ENCODE peak calls at places on chromosomes 13 and 19, in seven cellular contexts. One of them, this sample, is unnamed.

GRCh38 chr13:27607125-27607524 is 13.2 kb downstream of the LNX2 start:
- DNase-seq in AG04450: peak
- DNase-seq in stimulated activated CD8-positive, alpha-beta memory T cell treated with anti-CD3 and anti-CD28 coated beads, Interleukin-2, amount 100 ng/mL, for 1 hour: no peak
- DNase-seq in GM12864: no peak
- DNase-seq in A673: peak
- DNase-seq in GDM1: no peak
- DNase-seq in iris pigment epithelial cell: peak
- DNase-seq in this sample: peak

GRCh38 chr13:46858163-46858562 is 38.7 kb downstream of the HTR2A start:
- DNase-seq in AG04450: no peak
- DNase-seq in iris pigment epithelial cell: no peak
- DNase-seq in A673: no peak
- DNase-seq in stimulated activated CD8-positive, alpha-beta memory T cell treated with anti-CD3 and anti-CD28 coated beads, Interleukin-2, amount 100 ng/mL, for 1 hour: no peak
- DNase-seq in GDM1: no peak
- DNase-seq in GM12864: no peak
- DNase-seq in this sample: no peak

GRCh38 chr19:45344621-45345505 is 4.3 kb downstream of the KLC3 start:
- DNase-seq in AG04450: no peak
- DNase-seq in iris pigment epithelial cell: no peak
- DNase-seq in stimulated activated CD8-positive, alpha-beta memory T cell treated with anti-CD3 and anti-CD28 coated beads, Interleukin-2, amount 100 ng/mL, for 1 hour: no peak
- DNase-seq in GM12864: no peak
- DNase-seq in A673: no peak
- DNase-seq in GDM1: no peak
- DNase-seq in this sample: no peak

GRCh38 chr13:100128838-100129237 is 39.9 kb downstream of the PCCA start:
- DNase-seq in GDM1: no peak
- DNase-seq in A673: no peak
- DNase-seq in AG04450: no peak
- DNase-seq in GM12864: no peak
- DNase-seq in stimulated activated CD8-positive, alpha-beta memory T cell treated with anti-CD3 and anti-CD28 coated beads, Interleukin-2, amount 100 ng/mL, for 1 hour: no peak
- DNase-seq in iris pigment epithelial cell: no peak
- DNase-seq in this sample: no peak

GRCh38 chr13:113724780-113725315 is 34.2 kb upstream of the TMEM255B start:
- DNase-seq in stimulated activated CD8-positive, alpha-beta memory T cell treated with anti-CD3 and anti-CD28 coated beads, Interleukin-2, amount 100 ng/mL, for 1 hour: peak
- DNase-seq in AG04450: no peak
- DNase-seq in GDM1: peak
- DNase-seq in A673: peak
- DNase-seq in GM12864: no peak
- DNase-seq in iris pigment epithelial cell: peak
- DNase-seq in this sample: no peak

GRCh38 chr19:39223703-39224279 is 19.7 kb upstream of the SYCN start:
- DNase-seq in GDM1: no peak
- DNase-seq in GM12864: no peak
- DNase-seq in stimulated activated CD8-positive, alpha-beta memory T cell treated with anti-CD3 and anti-CD28 coated beads, Interleukin-2, amount 100 ng/mL, for 1 hour: no peak
- DNase-seq in iris pigment epithelial cell: peak
- DNase-seq in A673: peak
- DNase-seq in AG04450: no peak
- DNase-seq in this sample: no peak

GRCh38 chr19:44608391-44608821 is 5.0 kb upstream of the IGSF23 start:
- DNase-seq in iris pigment epithelial cell: peak
- DNase-seq in stimulated activated CD8-positive, alpha-beta memory T cell treated with anti-CD3 and anti-CD28 coated beads, Interleukin-2, amount 100 ng/mL, for 1 hour: no peak
- DNase-seq in AG04450: no peak
- DNase-seq in A673: peak
- DNase-seq in GM12864: no peak
- DNase-seq in GDM1: no peak
- DNase-seq in this sample: no peak

GRCh38 chr19:35073516-35073915 is 32.0 kb downstream of the HPN start:
- DNase-seq in A673: no peak
- DNase-seq in AG04450: no peak
- DNase-seq in GM12864: no peak
- DNase-seq in GDM1: no peak
- DNase-seq in iris pigment epithelial cell: no peak
- DNase-seq in stimulated activated CD8-positive, alpha-beta memory T cell treated with anti-CD3 and anti-CD28 coated beads, Interleukin-2, amount 100 ng/mL, for 1 hour: no peak
- DNase-seq in this sample: no peak

GRCh38 chr19:52670046-52670445 is 31.9 kb upstream of the ZNF83 start:
- DNase-seq in GDM1: no peak
- DNase-seq in AG04450: no peak
- DNase-seq in iris pigment epithelial cell: no peak
- DNase-seq in GM12864: no peak
- DNase-seq in stimulated activated CD8-positive, alpha-beta memory T cell treated with anti-CD3 and anti-CD28 coated beads, Interleukin-2, amount 100 ng/mL, for 1 hour: no peak
- DNase-seq in A673: no peak
- DNase-seq in this sample: no peak

GRCh38 chr13:61029064-61029463 is 386.6 kb downstream of the PCDH20 start:
- DNase-seq in stimulated activated CD8-positive, alpha-beta memory T cell treated with anti-CD3 and anti-CD28 coated beads, Interleukin-2, amount 100 ng/mL, for 1 hour: no peak
- DNase-seq in iris pigment epithelial cell: no peak
- DNase-seq in A673: peak
- DNase-seq in AG04450: no peak
- DNase-seq in GM12864: no peak
- DNase-seq in GDM1: no peak
- DNase-seq in this sample: no peak

GRCh38 chr13:110197041-110197440 is 109.9 kb downstream of the COL4A1 start:
- DNase-seq in AG04450: no peak
- DNase-seq in stimulated activated CD8-positive, alpha-beta memory T cell treated with anti-CD3 and anti-CD28 coated beads, Interleukin-2, amount 100 ng/mL, for 1 hour: no peak
- DNase-seq in GM12864: no peak
- DNase-seq in GDM1: no peak
- DNase-seq in iris pigment epithelial cell: peak
- DNase-seq in A673: no peak
- DNase-seq in this sample: no peak

GRCh38 chr19:17953316-17953801 is 13.5 kb upstream of the KCNN1 start:
- DNase-seq in A673: no peak
- DNase-seq in AG04450: no peak
- DNase-seq in GM12864: no peak
- DNase-seq in stimulated activated CD8-positive, alpha-beta memory T cell treated with anti-CD3 and anti-CD28 coated beads, Interleukin-2, amount 100 ng/mL, for 1 hour: no peak
- DNase-seq in GDM1: no peak
- DNase-seq in iris pigment epithelial cell: no peak
- DNase-seq in this sample: no peak

GRCh38 chr13:50549221-50549942 is 294.1 kb downstream of the DLEU7 start:
- DNase-seq in iris pigment epithelial cell: no peak
- DNase-seq in AG04450: no peak
- DNase-seq in stimulated activated CD8-positive, alpha-beta memory T cell treated with anti-CD3 and anti-CD28 coated beads, Interleukin-2, amount 100 ng/mL, for 1 hour: no peak
- DNase-seq in A673: no peak
- DNase-seq in GDM1: no peak
- DNase-seq in GM12864: no peak
- DNase-seq in this sample: no peak

GRCh38 chr19:19597809-19598306 is 20.6 kb downstream of the PBX4 start:
- DNase-seq in iris pigment epithelial cell: no peak
- DNase-seq in stimulated activated CD8-positive, alpha-beta memory T cell treated with anti-CD3 and anti-CD28 coated beads, Interleukin-2, amount 100 ng/mL, for 1 hour: no peak
- DNase-seq in GM12864: peak
- DNase-seq in GDM1: no peak
- DNase-seq in A673: no peak
- DNase-seq in AG04450: no peak
- DNase-seq in this sample: no peak

GRCh38 chr13:74629985-74630384 is 495.8 kb upstream of the KLF12 start:
- DNase-seq in GDM1: no peak
- DNase-seq in AG04450: no peak
- DNase-seq in A673: no peak
- DNase-seq in stimulated activated CD8-positive, alpha-beta memory T cell treated with anti-CD3 and anti-CD28 coated beads, Interleukin-2, amount 100 ng/mL, for 1 hour: no peak
- DNase-seq in GM12864: no peak
- DNase-seq in iris pigment epithelial cell: no peak
- DNase-seq in this sample: no peak

GRCh38 chr13:76019421-76020044 is 383.4 kb downstream of the LMO7 start:
- DNase-seq in GM12864: no peak
- DNase-seq in stimulated activated CD8-positive, alpha-beta memory T cell treated with anti-CD3 and anti-CD28 coated beads, Interleukin-2, amount 100 ng/mL, for 1 hour: no peak
- DNase-seq in iris pigment epithelial cell: no peak
- DNase-seq in AG04450: no peak
- DNase-seq in GDM1: no peak
- DNase-seq in A673: peak
- DNase-seq in this sample: no peak

GRCh38 chr19:49473868-49474544 is at the start of gene FLT3LG:
- DNase-seq in AG04450: no peak
- DNase-seq in stimulated activated CD8-positive, alpha-beta memory T cell treated with anti-CD3 and anti-CD28 coated beads, Interleukin-2, amount 100 ng/mL, for 1 hour: peak
- DNase-seq in A673: peak
- DNase-seq in GDM1: peak
- DNase-seq in GM12864: peak
- DNase-seq in iris pigment epithelial cell: peak
- DNase-seq in this sample: no peak

GRCh38 chr13:42745655-42746054 is 35.7 kb upstream of the FAM216B start:
- DNase-seq in A673: no peak
- DNase-seq in stimulated activated CD8-positive, alpha-beta memory T cell treated with anti-CD3 and anti-CD28 coated beads, Interleukin-2, amount 100 ng/mL, for 1 hour: no peak
- DNase-seq in GDM1: no peak
- DNase-seq in AG04450: no peak
- DNase-seq in GM12864: no peak
- DNase-seq in iris pigment epithelial cell: peak
- DNase-seq in this sample: no peak

GRCh38 chr13:45833663-45834062 is 17.9 kb downstream of the SIAH3 start:
- DNase-seq in AG04450: no peak
- DNase-seq in GM12864: no peak
- DNase-seq in GDM1: peak
- DNase-seq in A673: peak
- DNase-seq in stimulated activated CD8-positive, alpha-beta memory T cell treated with anti-CD3 and anti-CD28 coated beads, Interleukin-2, amount 100 ng/mL, for 1 hour: no peak
- DNase-seq in iris pigment epithelial cell: peak
- DNase-seq in this sample: no peak

GRCh38 chr19:3338541-3339181 is 27.7 kb upstream of the NFIC start:
- DNase-seq in GM12864: no peak
- DNase-seq in iris pigment epithelial cell: no peak
- DNase-seq in stimulated activated CD8-positive, alpha-beta memory T cell treated with anti-CD3 and anti-CD28 coated beads, Interleukin-2, amount 100 ng/mL, for 1 hour: no peak
- DNase-seq in A673: no peak
- DNase-seq in AG04450: no peak
- DNase-seq in GDM1: no peak
- DNase-seq in this sample: no peak

GRCh38 chr13:76903544-76904162 is 17.4 kb upstream of the KCTD12 start:
- DNase-seq in iris pigment epithelial cell: peak
- DNase-seq in GDM1: peak
- DNase-seq in AG04450: peak
- DNase-seq in stimulated activated CD8-positive, alpha-beta memory T cell treated with anti-CD3 and anti-CD28 coated beads, Interleukin-2, amount 100 ng/mL, for 1 hour: peak
- DNase-seq in A673: peak
- DNase-seq in GM12864: no peak
- DNase-seq in this sample: peak

GRCh38 chr13:73962284-73962683 is 171.9 kb downstream of the KLF12 start:
- DNase-seq in AG04450: no peak
- DNase-seq in GDM1: no peak
- DNase-seq in GM12864: no peak
- DNase-seq in stimulated activated CD8-positive, alpha-beta memory T cell treated with anti-CD3 and anti-CD28 coated beads, Interleukin-2, amount 100 ng/mL, for 1 hour: no peak
- DNase-seq in iris pigment epithelial cell: no peak
- DNase-seq in A673: no peak
- DNase-seq in this sample: no peak

GRCh38 chr19:47641891-47642485 is 33.1 kb downstream of the BICRA start:
- DNase-seq in GM12864: no peak
- DNase-seq in stimulated activated CD8-positive, alpha-beta memory T cell treated with anti-CD3 and anti-CD28 coated beads, Interleukin-2, amount 100 ng/mL, for 1 hour: no peak
- DNase-seq in AG04450: no peak
- DNase-seq in A673: no peak
- DNase-seq in iris pigment epithelial cell: peak
- DNase-seq in GDM1: no peak
- DNase-seq in this sample: no peak

GRCh38 chr19:18616023-18616422 is 3.4 kb downstream of the TMEM59L start:
- DNase-seq in AG04450: no peak
- DNase-seq in A673: no peak
- DNase-seq in iris pigment epithelial cell: no peak
- DNase-seq in GM12864: no peak
- DNase-seq in stimulated activated CD8-positive, alpha-beta memory T cell treated with anti-CD3 and anti-CD28 coated beads, Interleukin-2, amount 100 ng/mL, for 1 hour: no peak
- DNase-seq in GDM1: no peak
- DNase-seq in this sample: no peak

GRCh38 chr19:12833747-12834417 is 497 bp downstream of the RTBDN start:
- DNase-seq in stimulated activated CD8-positive, alpha-beta memory T cell treated with anti-CD3 and anti-CD28 coated beads, Interleukin-2, amount 100 ng/mL, for 1 hour: no peak
- DNase-seq in GDM1: no peak
- DNase-seq in iris pigment epithelial cell: no peak
- DNase-seq in AG04450: no peak
- DNase-seq in A673: peak
- DNase-seq in GM12864: no peak
- DNase-seq in this sample: no peak

GRCh38 chr19:41553804-41554203 is 22.2 kb upstream of the CEACAM21 start:
- DNase-seq in stimulated activated CD8-positive, alpha-beta memory T cell treated with anti-CD3 and anti-CD28 coated beads, Interleukin-2, amount 100 ng/mL, for 1 hour: no peak
- DNase-seq in GDM1: no peak
- DNase-seq in AG04450: no peak
- DNase-seq in A673: no peak
- DNase-seq in iris pigment epithelial cell: no peak
- DNase-seq in GM12864: no peak
- DNase-seq in this sample: no peak

GRCh38 chr19:57841364-57841763 is 8.3 kb upstream of the ZNF587 start:
- DNase-seq in stimulated activated CD8-positive, alpha-beta memory T cell treated with anti-CD3 and anti-CD28 coated beads, Interleukin-2, amount 100 ng/mL, for 1 hour: no peak
- DNase-seq in AG04450: no peak
- DNase-seq in GDM1: no peak
- DNase-seq in GM12864: no peak
- DNase-seq in A673: no peak
- DNase-seq in iris pigment epithelial cell: no peak
- DNase-seq in this sample: no peak

GRCh38 chr19:30073152-30074000 is 131.3 kb downstream of the URI1 start:
- DNase-seq in GDM1: no peak
- DNase-seq in AG04450: no peak
- DNase-seq in A673: no peak
- DNase-seq in stimulated activated CD8-positive, alpha-beta memory T cell treated with anti-CD3 and anti-CD28 coated beads, Interleukin-2, amount 100 ng/mL, for 1 hour: no peak
- DNase-seq in GM12864: no peak
- DNase-seq in iris pigment epithelial cell: no peak
- DNase-seq in this sample: no peak

GRCh38 chr13:112249644-112250610 is 126.2 kb upstream of the SPACA7 start:
- DNase-seq in A673: no peak
- DNase-seq in GDM1: no peak
- DNase-seq in stimulated activated CD8-positive, alpha-beta memory T cell treated with anti-CD3 and anti-CD28 coated beads, Interleukin-2, amount 100 ng/mL, for 1 hour: no peak
- DNase-seq in iris pigment epithelial cell: no peak
- DNase-seq in AG04450: no peak
- DNase-seq in GM12864: no peak
- DNase-seq in this sample: no peak

GRCh38 chr13:32266130-32266529 is 49.0 kb downstream of the ZAR1L start:
- DNase-seq in iris pigment epithelial cell: no peak
- DNase-seq in stimulated activated CD8-positive, alpha-beta memory T cell treated with anti-CD3 and anti-CD28 coated beads, Interleukin-2, amount 100 ng/mL, for 1 hour: no peak
- DNase-seq in GM12864: no peak
- DNase-seq in GDM1: no peak
- DNase-seq in A673: no peak
- DNase-seq in AG04450: no peak
- DNase-seq in this sample: no peak

GRCh38 chr13:25085125-25085742 is 10.7 kb upstream of the PABPC3 start:
- DNase-seq in GM12864: peak
- DNase-seq in AG04450: no peak
- DNase-seq in GDM1: peak
- DNase-seq in stimulated activated CD8-positive, alpha-beta memory T cell treated with anti-CD3 and anti-CD28 coated beads, Interleukin-2, amount 100 ng/mL, for 1 hour: no peak
- DNase-seq in A673: peak
- DNase-seq in iris pigment epithelial cell: peak
- DNase-seq in this sample: peak